ENCODE peak calls at places on chromosome 7, in four cellular contexts. T is A172, R is nephron progenitor cell, J is LoVo. C is an unnamed sample.

GRCh38 chr7:50393547-50394252 is 56.5 kb downstream of the FIGNL1 start:
- DNase-seq in T (no peak), R (no peak), J (no peak), C (no peak)

GRCh38 chr7:151243411-151244155 is 4.9 kb downstream of the SMARCD3 start:
- DNase-seq in T (no peak), R (no peak), J (no peak), C (no peak)

GRCh38 chr7:40799-41750 is 151.3 kb upstream of the FAM20C start:
- DNase-seq in T (no peak), R (no peak), J (no peak), C (no peak)

GRCh38 chr7:108270385-108270784 is 140.2 kb upstream of the LAMB4 start:
- DNase-seq in T (no peak), R (no peak), J (no peak), C (no peak)

GRCh38 chr7:1902231-1902855 is 232.3 kb downstream of the ELFN1 start:
- DNase-seq in T (no peak), R (no peak), J (no peak), C (no peak)

GRCh38 chr7:2105280-2105679 is 127.5 kb downstream of the MAD1L1 start:
- DNase-seq in T (no peak), R (no peak), J (no peak), C (no peak)

GRCh38 chr7:93409324-93409723 is 165.2 kb downstream of the CALCR start:
- DNase-seq in T (no peak), R (no peak), J (no peak), C (no peak)

GRCh38 chr7:158824028-158824427 is 5.3 kb downstream of the ESYT2 start:
- DNase-seq in T (no peak), R (no peak), J (no peak), C (no peak)

GRCh38 chr7:82623812-82624211 is 180.2 kb upstream of the CACNA2D1 start:
- DNase-seq in T (no peak), R (no peak), J (no peak), C (no peak)

C was measured in HEK293T.